ENCODE peak calls at places on chromosome 13, in eight cellular contexts. F, M, U, V, Q, Y, W and G are unnamed samples.

GRCh38 chr13:40629678-40630384 is 36.6 kb downstream of the FOXO1 start:
- DNase-seq in W (no peak), U (no peak), F (no peak), Q (peak), M (no peak), V (no peak), Y (no peak), G (no peak)

GRCh38 chr13:36030670-36031331 is 100.4 kb downstream of the DCLK1 start:
- DNase-seq in W (no peak), M (no peak), U (no peak), Q (no peak), F (no peak), Y (peak), V (no peak), G (no peak)

GRCh38 chr13:40980466-40980865 is 38.6 kb downstream of the ELF1 start:
- DNase-seq in M (no peak), W (no peak), Q (no peak), F (no peak), U (no peak), Y (no peak), V (no peak), G (no peak)

GRCh38 chr13:52405767-52406494 is at the start of gene THSD1:
- DNase-seq in U (peak), Q (no peak), Y (peak), W (peak), V (peak), F (no peak), M (peak), G (no peak)

GRCh38 chr13:113547248-113547971 is 37.1 kb upstream of the TFDP1 start:
- DNase-seq in Q (no peak), U (no peak), Y (no peak), V (peak), F (no peak), W (no peak), M (peak), G (peak)

GRCh38 chr13:43425234-43425633 is 361.5 kb downstream of the ENOX1 start:
- DNase-seq in F (no peak), Q (no peak), V (no peak), U (no peak), W (no peak), M (no peak), Y (no peak), G (no peak)

GRCh38 chr13:101579291-101579802 is 126.9 kb downstream of the ITGBL1 start:
- DNase-seq in M (peak), V (no peak), W (no peak), U (no peak), Y (peak), Q (no peak), F (no peak), G (peak)

GRCh38 chr13:46893221-46893620 is 3.6 kb downstream of the HTR2A start:
- DNase-seq in F (no peak), Y (no peak), W (no peak), M (no peak), V (no peak), U (no peak), Q (no peak), G (no peak)

GRCh38 chr13:75417006-75417384 is 65.0 kb downstream of the TBC1D4 start:
- DNase-seq in F (no peak), V (no peak), U (peak), W (no peak), Q (no peak), M (peak), Y (no peak), G (no peak)

GRCh38 chr13:82933986-82934385 is 948.3 kb downstream of the SLITRK1 start:
- DNase-seq in M (no peak), W (no peak), Y (no peak), V (no peak), F (no peak), Q (no peak), U (no peak), G (no peak)

GRCh38 chr13:85236431-85236830 is 562.8 kb downstream of the SLITRK6 start:
- DNase-seq in F (no peak), W (no peak), M (peak), V (no peak), Y (peak), U (no peak), Q (no peak), G (peak)

GRCh38 chr13:51260154-51260553 is 38.0 kb downstream of the FAM124A start:
- DNase-seq in M (no peak), V (no peak), F (no peak), Y (no peak), Q (no peak), W (no peak), U (no peak), G (no peak)